ENCODE peak calls at places on chromosomes 5 and 9, in ten cellular contexts. W, L, U, H, Y, X, T, C, S and N are unnamed samples.

GRCh38 chr5:54360089-54360488 is 49.7 kb upstream of the ARL15 start:
- DNase-seq in W (peak; percentile 17), T (no peak), H (peak; percentile 78), Y (no peak), S (peak; percentile 84), U (peak; percentile 3), C (peak; percentile 35), L (peak; percentile 36), X (no peak), N (peak; percentile 85)

GRCh38 chr9:27202056-27202455 is 93.0 kb downstream of the TEK start:
- DNase-seq in Y (no peak), U (no peak), S (no peak), T (no peak), X (no peak), L (no peak), W (no peak), H (no peak), C (no peak), N (no peak)

GRCh38 chr5:73856972-73857371 is 231.0 kb downstream of the ARHGEF28 start:
- DNase-seq in X (no peak), H (no peak), Y (no peak), C (no peak), L (no peak), U (no peak), W (no peak), T (no peak), S (peak; percentile 11), N (no peak)

GRCh38 chr9:129813661-129814060 is 10.3 kb downstream of the TOR1A start:
- DNase-seq in W (no peak), Y (no peak), X (no peak), U (no peak), H (no peak), L (no peak), S (no peak), T (no peak), C (no peak), N (no peak)

GRCh38 chr5:137611011-137611580 is 112.0 kb upstream of the SPOCK1 start:
- DNase-seq in C (no peak), U (no peak), T (no peak), H (no peak), L (no peak), S (peak; percentile 36), W (no peak), X (no peak), Y (no peak), N (no peak)

GRCh38 chr5:80960531-80961375 is 590 bp downstream of the RASGRF2 start:
- DNase-seq in X (no peak), W (peak; percentile 58), H (no peak), S (peak; percentile 19), C (peak; percentile 44), L (no peak), Y (no peak), T (peak; percentile 83), U (peak; percentile 60), N (peak; percentile 47)

GRCh38 chr5:115920171-115920725 is 42.0 kb upstream of the LVRN start:
- DNase-seq in W (no peak), H (no peak), X (no peak), Y (no peak), L (no peak), T (no peak), U (no peak), S (no peak), C (no peak), N (peak; percentile 27)

GRCh38 chr5:90264930-90265857 is 144.4 kb downstream of the CETN3 start:
- DNase-seq in U (peak; percentile 72), T (peak; percentile 31), Y (peak; percentile 41), H (peak; percentile 56), W (peak; percentile 83), L (no peak), C (peak; percentile 85), X (peak; percentile 64), S (peak; percentile 77), N (peak; percentile 66)

DNA sequence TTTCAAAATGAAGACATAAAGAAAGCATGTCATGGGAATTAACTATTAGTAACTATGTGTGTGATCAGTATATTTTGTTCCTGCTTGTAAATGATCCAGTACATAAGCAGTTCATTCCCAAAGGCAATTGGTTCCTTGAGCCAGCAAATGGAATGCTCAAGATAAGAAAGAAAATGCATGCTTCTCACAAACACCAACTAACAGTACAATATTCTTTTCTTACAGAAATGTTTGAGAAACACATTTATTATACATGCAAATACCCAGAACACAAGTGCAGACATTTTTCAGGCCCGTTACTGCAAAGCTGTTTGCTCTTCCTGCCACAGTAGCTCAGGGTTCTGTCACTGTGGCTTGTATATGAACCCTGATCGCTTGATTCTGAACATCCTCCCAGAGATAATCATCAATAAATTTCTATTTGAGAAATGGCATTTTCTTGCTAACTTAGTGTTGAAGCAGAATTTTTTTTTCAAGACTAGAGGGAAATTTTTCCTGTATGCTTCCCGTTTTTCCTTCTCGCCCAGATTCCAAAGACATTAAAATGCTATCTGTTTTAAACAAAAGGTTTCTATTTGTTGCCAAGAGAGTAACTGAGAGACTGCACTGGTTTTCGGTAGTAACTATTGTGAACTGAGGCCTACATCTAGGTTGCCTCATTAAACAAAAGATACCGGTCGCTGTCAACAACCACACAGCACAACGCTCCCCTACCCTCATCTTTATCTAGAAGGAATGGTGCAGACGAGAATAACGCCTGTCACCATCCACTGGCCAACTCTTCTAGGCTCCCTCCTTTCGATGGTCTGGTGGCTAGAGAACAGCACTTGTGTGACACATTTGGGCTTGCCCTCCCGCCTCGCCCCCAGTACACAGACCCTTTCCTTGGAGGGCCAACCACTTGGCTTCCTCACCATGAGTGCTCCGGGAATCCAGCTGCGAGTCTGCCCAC is 1.7 kb downstream of the GNAQ start:
- DNase-seq in H (no peak), S (peak; percentile 48), X (no peak), U (peak; percentile 53), T (no peak), W (peak; percentile 40), L (no peak), Y (no peak), C (peak; percentile 17), N (peak; percentile 54)
- H3K4me1 ChIP-seq in H (peaks cover 18% of the 10 kb centered on the region), S (peaks cover 42% of the 10 kb centered on the region), X (no peaks in the 10 kb centered on the region), U (peaks cover 32% of the 10 kb centered on the region), T (peaks cover 19% of the 10 kb centered on the region), W (peaks cover 42% of the 10 kb centered on the region), L (peaks cover 38% of the 10 kb centered on the region), Y (no peaks in the 10 kb centered on the region), C (peaks cover 45% of the 10 kb centered on the region), N (peaks cover 4% of the 10 kb centered on the region)

GRCh38 chr5:151822141-151822540 is 50.4 kb downstream of the G3BP1 start:
- DNase-seq in U (no peak), X (no peak), S (no peak), C (no peak), L (no peak), W (no peak), T (no peak), Y (no peak), H (no peak), N (no peak)

GRCh38 chr5:151820903-151821302 is 49.1 kb downstream of the G3BP1 start:
- DNase-seq in C (no peak), S (no peak), H (no peak), T (no peak), X (no peak), W (no peak), U (no peak), L (no peak), Y (no peak), N (no peak)

GRCh38 chr5:151829370-151829769 is 57.6 kb downstream of the G3BP1 start:
- DNase-seq in W (no peak), T (no peak), Y (no peak), L (no peak), H (no peak), S (no peak), U (no peak), C (no peak), X (no peak), N (no peak)

GRCh38 chr5:151819830-151820229 is 48.1 kb downstream of the G3BP1 start:
- DNase-seq in Y (no peak), U (no peak), S (no peak), W (no peak), C (no peak), L (no peak), T (no peak), H (no peak), X (no peak), N (no peak)

DNA sequence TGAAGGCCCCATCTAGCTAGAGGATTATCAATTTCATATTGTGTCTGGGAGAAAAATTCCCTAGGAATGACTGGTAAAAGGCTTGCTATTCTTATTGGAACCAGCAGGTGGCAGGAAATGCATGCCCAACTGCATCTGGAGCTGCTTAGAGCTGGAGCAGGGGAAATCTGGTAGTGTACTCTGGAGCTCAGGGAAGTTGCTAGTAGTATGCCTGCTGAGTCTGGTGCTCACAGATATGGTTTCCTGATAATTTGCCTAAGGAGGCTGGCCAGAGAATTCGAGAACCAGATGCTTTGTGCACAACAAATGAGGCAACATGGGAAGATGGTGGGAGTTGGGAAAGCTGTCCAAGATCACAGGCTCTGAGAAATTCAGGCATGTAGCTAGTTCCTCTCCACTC is 53.7 kb downstream of the G3BP1 start:
- DNase-seq in C (peak; percentile 86), T (peak; percentile 64), W (peak; percentile 84), X (peak; percentile 50), Y (peak; percentile 17), H (peak; percentile 34), S (peak; percentile 78), U (peak; percentile 84), L (no peak), N (peak; percentile 53)
- H2AFZ ChIP-seq in C (no peak overlapping the region), T (no peak overlapping the region), W (no peak overlapping the region), X (no peak overlapping the region), Y (no peak overlapping the region), H (no peak overlapping the region), S (no peak overlapping the region), U (no peak overlapping the region), L (no peak overlapping the region), N (no peak overlapping the region)

GRCh38 chr9:134329576-134329855 is 3.3 kb downstream of the RXRA start:
- DNase-seq in L (no peak), S (peak; percentile 37), T (no peak), W (no peak), H (no peak), U (no peak), X (no peak), C (no peak), Y (no peak), N (no peak)

GRCh38 chr9:134328841-134329575 is 2.8 kb downstream of the RXRA start:
- DNase-seq in T (no peak), S (peak; percentile 84), H (no peak), U (peak; percentile 58), W (no peak), X (no peak), Y (no peak), C (peak; percentile 73), L (no peak), N (no peak)

GRCh38 chr9:134330590-134330989 is 4.3 kb downstream of the RXRA start:
- DNase-seq in H (no peak), Y (no peak), T (no peak), S (no peak), W (no peak), L (no peak), U (no peak), X (no peak), C (no peak), N (no peak)

GRCh38 chr9:134328341-134328840 is 2.1 kb downstream of the RXRA start:
- DNase-seq in L (no peak), W (no peak), X (no peak), S (peak; percentile 68), T (no peak), H (no peak), Y (no peak), U (peak; percentile 93), C (peak; percentile 77), N (no peak)

DNA sequence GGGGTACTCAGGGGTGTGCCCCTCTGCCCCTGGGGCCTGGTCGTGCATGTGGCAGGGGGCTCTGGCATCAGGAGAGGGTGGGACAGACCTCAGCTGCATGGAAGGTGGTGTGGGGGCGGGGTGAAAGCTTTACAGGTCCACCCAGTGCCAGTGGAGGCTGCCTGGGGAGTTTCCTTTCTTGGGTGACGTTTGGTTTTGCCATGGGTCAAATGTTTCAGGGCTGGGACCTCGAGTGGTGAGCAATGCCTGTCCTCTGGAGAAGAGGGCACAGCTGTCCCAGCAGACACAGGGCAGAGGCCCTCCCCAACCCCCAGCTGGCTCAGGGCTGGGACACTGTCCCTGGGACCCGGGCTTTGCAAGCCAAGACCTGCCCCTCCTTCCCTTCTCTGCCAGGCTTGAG is 3.6 kb downstream of the RXRA start:
- DNase-seq in H (no peak), X (no peak), T (no peak), U (no peak), S (peak; percentile 52), W (no peak), L (no peak), Y (no peak), C (no peak), N (no peak)
- H3K4me1 ChIP-seq in H (peaks cover 26% of the 10 kb centered on the region), X (no peaks in the 10 kb centered on the region), T (peaks cover 79% of the 10 kb centered on the region), U (peaks cover 43% of the 10 kb centered on the region), S (peaks cover 14% of the 10 kb centered on the region), W (no peaks in the 10 kb centered on the region), L (peaks cover 64% of the 10 kb centered on the region), Y (no peaks in the 10 kb centered on the region), C (peaks cover 74% of the 10 kb centered on the region), N (peaks cover 24% of the 10 kb centered on the region)

GRCh38 chr5:149464796-149465489 is 85.9 kb upstream of the IL17B start:
- DNase-seq in L (no peak), T (no peak), U (no peak), Y (no peak), W (no peak), S (peak; percentile 83), X (no peak), H (peak; percentile 61), C (peak; percentile 60), N (peak; percentile 73)
- H2AFZ ChIP-seq in L (peak overlapping the region; percentile 61), T (peak overlapping the region; percentile 67), U (peak overlapping the region; percentile 50), Y (no peak overlapping the region), W (no peak overlapping the region), S (peak overlapping the region; percentile 80), X (no peak overlapping the region), H (peak overlapping the region; percentile 67), C (peak overlapping the region; percentile 36), N (peak overlapping the region; percentile 2)